ENCODE peak calls at places on chromosomes 7 and 10, in ten cellular contexts. E, S, Y, N, R, D, K, H, Z and W are unnamed samples.

GRCh38 chr10:21519981-21520436 is 5.5 kb downstream of the SKIDA1 start:
- DNase-seq in Y (no peak), H (no peak), R (no peak), D (no peak), Z (no peak), S (no peak), N (no peak), E (no peak), K (no peak), W (no peak)

GRCh38 chr7:25521236-25521635 is 292.9 kb upstream of the NPVF start:
- DNase-seq in D (no peak), S (no peak), Z (no peak), H (no peak), R (no peak), N (no peak), E (no peak), Y (no peak), K (no peak), W (no peak)

GRCh38 chr10:21336476-21337170 is 188.9 kb downstream of the SKIDA1 start:
- DNase-seq in Y (peak), Z (no peak), H (no peak), N (peak), E (no peak), D (peak), K (no peak), R (peak), S (peak), W (no peak)

GRCh38 chr7:42691030-42691639 is 220.7 kb downstream of the C7orf25 start:
- DNase-seq in H (no peak), N (no peak), E (no peak), Y (no peak), K (peak), S (peak), D (peak), R (peak), Z (no peak), W (no peak)

GRCh38 chr10:11869211-11869610 is 46.1 kb downstream of the PROSER2 start:
- DNase-seq in R (no peak), Y (no peak), N (no peak), E (no peak), H (no peak), K (no peak), D (no peak), Z (no peak), S (peak), W (no peak)

GRCh38 chr7:151914051-151914450 is 37.1 kb upstream of the PRKAG2 start:
- DNase-seq in Z (no peak), N (no peak), S (no peak), Y (no peak), D (no peak), H (no peak), E (no peak), K (no peak), R (no peak), W (no peak)

GRCh38 chr10:70843776-70844489 is 28.2 kb downstream of the SGPL1 start:
- DNase-seq in S (no peak), N (no peak), R (no peak), D (no peak), Z (no peak), Y (no peak), H (no peak), K (no peak), E (no peak), W (no peak)

GRCh38 chr7:19284596-19285300 is 139.5 kb upstream of the FERD3L start:
- DNase-seq in Z (no peak), E (no peak), S (no peak), H (no peak), D (no peak), N (no peak), Y (no peak), R (no peak), K (no peak), W (no peak)

GRCh38 chr7:79132844-79133451 is 320.5 kb downstream of the MAGI2 start:
- DNase-seq in S (no peak), K (no peak), Z (no peak), N (no peak), D (no peak), E (no peak), R (no peak), Y (no peak), H (no peak), W (no peak)

GRCh38 chr10:29643785-29644501 is 9.2 kb upstream of the SVIL start:
- DNase-seq in Y (no peak), H (no peak), K (no peak), E (no peak), D (no peak), S (peak), R (no peak), Z (no peak), N (no peak), W (no peak)

GRCh38 chr7:112452102-112452888 is 2.0 kb downstream of the IFRD1 start:
- DNase-seq in H (peak), Y (peak), Z (peak), R (no peak), S (peak), E (no peak), D (no peak), K (no peak), N (peak), W (no peak)

GRCh38 chr7:22549667-22550513 is 49.9 kb upstream of the STEAP1B start:
- DNase-seq in E (peak), D (no peak), Y (peak), Z (no peak), H (no peak), K (peak), R (no peak), N (no peak), S (peak), W (no peak)

GRCh38 chr7:39691821-39692220 is 68.4 kb downstream of the RALA start:
- DNase-seq in H (no peak), D (no peak), Z (no peak), R (no peak), N (no peak), K (no peak), S (no peak), E (no peak), Y (no peak), W (no peak)

GRCh38 chr7:93262535-93262934 is 30.4 kb downstream of the VPS50 start:
- DNase-seq in K (no peak), N (no peak), D (no peak), R (no peak), H (no peak), S (no peak), Y (no peak), E (no peak), Z (no peak), W (no peak)

DNA sequence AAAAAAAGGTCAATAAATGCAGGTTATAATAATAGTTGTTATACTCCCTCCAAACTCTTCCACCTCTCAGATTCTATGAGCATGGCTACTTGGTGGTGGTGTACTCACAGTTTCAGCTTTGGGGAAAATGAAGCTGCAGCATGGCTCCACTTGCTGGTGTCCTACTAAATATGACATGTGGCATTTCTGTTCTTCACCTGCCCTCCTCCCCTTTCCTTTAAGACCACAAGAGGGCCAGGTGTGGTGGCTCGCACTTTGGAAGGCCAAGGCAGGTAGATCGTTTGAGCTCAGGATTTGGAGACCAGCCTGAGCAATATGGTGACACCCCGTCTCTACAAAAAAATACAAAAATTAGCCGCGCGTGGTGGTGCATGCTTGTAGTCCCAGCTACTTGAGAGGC is 101.1 kb downstream of the SLC37A3 start:
- DNase-seq in S (no peak), N (no peak), Y (no peak), K (no peak), H (no peak), E (no peak), D (no peak), Z (no peak), R (no peak), W (no peak)
- TF ChIP-seq CTCF in S (no peak), N (no peak), Y (no peak), K (no peak), H (no peak), E (no peak), D (no peak), Z (no peak), R (no peak), W (no peak)

GRCh38 chr7:15687645-15688025 is 1.2 kb upstream of the MEOX2 start:
- DNase-seq in N (peak), D (no peak), Z (no peak), K (peak), S (peak), H (no peak), R (no peak), E (no peak), Y (no peak), W (no peak)
- TF ChIP-seq CTCF in N (no peak), D (no peak), Z (no peak), K (no peak), S (no peak), H (no peak), R (no peak), E (no peak), Y (no peak), W (peak)

GRCh38 chr7:114422478-114423217 is 8.0 kb downstream of the FOXP2 start:
- DNase-seq in R (no peak), N (no peak), K (no peak), S (no peak), D (no peak), Z (no peak), E (no peak), Y (no peak), H (no peak), W (no peak)
- TF ChIP-seq CTCF in R (peak), N (no peak), K (peak), S (no peak), D (peak), Z (no peak), E (no peak), Y (no peak), H (no peak), W (peak)

GRCh38 chr10:113433711-113434110 is 119.1 kb upstream of the HABP2 start:
- DNase-seq in D (no peak), N (no peak), S (no peak), E (no peak), Z (no peak), K (no peak), H (no peak), R (no peak), Y (no peak), W (no peak)
- TF ChIP-seq CTCF in D (no peak), N (no peak), S (no peak), E (no peak), Z (no peak), K (no peak), H (no peak), R (no peak), Y (no peak), W (no peak)

DNA sequence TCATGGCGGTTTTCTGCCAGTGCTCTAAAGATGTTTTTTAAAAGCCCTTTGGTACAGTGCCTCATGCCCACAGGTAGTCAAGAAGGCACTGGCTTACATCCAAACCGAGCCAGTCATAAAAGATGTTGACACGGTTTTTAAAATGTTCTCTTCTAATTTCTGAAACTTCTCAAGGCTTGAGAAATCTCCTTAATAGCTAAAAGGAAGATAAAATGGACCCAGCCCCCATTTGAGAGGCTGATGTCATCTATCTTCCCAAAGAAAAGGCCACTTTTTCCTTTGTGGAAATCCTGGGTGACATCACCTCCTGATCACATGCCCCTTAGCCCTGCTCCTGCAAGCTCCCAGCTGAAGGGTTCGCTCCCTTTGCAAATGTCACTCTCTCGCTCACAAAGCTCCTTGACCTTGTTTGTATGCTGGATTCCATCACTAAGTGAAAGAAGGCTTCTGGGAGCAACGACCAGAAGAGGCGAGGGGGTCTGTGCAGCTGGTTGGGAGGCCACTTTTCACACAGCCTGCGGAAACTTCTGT is 122.9 kb downstream of the CUBN start:
- DNase-seq in R (no peak), E (no peak), Y (no peak), D (no peak), N (no peak), K (peak), H (no peak), Z (peak), S (peak), W (no peak)
- TF ChIP-seq CTCF in R (no peak), E (no peak), Y (no peak), D (no peak), N (no peak), K (no peak), H (no peak), Z (no peak), S (no peak), W (no peak)

DNA sequence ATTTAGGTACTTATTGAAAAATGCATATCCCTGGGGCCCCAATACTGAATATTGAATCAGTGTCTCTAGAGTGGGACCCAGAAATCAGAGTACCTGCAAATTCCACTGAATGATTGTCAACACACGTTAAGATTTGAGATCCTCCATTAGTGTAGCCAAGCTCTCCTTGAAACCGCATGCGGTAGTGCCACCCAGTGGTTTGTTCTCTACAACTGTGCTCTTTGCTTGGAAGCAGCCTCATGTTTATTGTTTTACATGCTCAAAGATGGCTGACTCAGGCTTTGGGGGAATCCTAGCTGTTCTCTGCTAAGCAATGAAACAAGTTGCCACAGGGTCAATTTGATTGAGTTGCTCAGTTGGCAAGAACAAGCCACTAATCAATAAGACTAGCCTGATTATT is 340.2 kb upstream of the CELF2 start:
- DNase-seq in D (peak), E (no peak), H (no peak), N (no peak), Y (no peak), S (peak), Z (peak), K (peak), R (peak), W (no peak)
- TF ChIP-seq CTCF in D (no peak), E (no peak), H (peak), N (peak), Y (peak), S (peak), Z (peak), K (peak), R (peak), W (peak)